ENCODE peak calls at places on chromosomes 16 and 17, in four cellular contexts. W, V, K and T are unnamed samples.

GRCh38 chr17:6461792-6462524 is 17.7 kb downstream of the PIMREG start:
- DNase-seq in W (no peak), V (peak), K (no peak), T (peak)

GRCh38 chr17:19904924-19905323 is 37.2 kb upstream of the ULK2 start:
- DNase-seq in W (no peak), V (no peak), K (no peak), T (no peak)

GRCh38 chr17:78127888-78128615 is 503 bp downstream of the TMC6 start:
- DNase-seq in W (peak), V (peak), K (no peak), T (no peak)

GRCh38 chr17:67068999-67069398 is 24.6 kb downstream of the CACNG1 start:
- DNase-seq in W (peak), V (no peak), K (no peak), T (no peak)

GRCh38 chr17:82411396-82412053 is 6.6 kb upstream of the HEXD start:
- DNase-seq in W (no peak), V (no peak), K (no peak), T (no peak)

GRCh38 chr16:12567602-12568001 is 236.1 kb downstream of the CPPED1 start:
- DNase-seq in W (no peak), V (no peak), K (no peak), T (no peak)

GRCh38 chr16:47599512-47599911 is 138.4 kb downstream of the PHKB start:
- DNase-seq in W (no peak), V (no peak), K (no peak), T (no peak)

GRCh38 chr17:44213403-44214229 is 5.9 kb downstream of the UBTF start:
- DNase-seq in W (no peak), V (no peak), K (no peak), T (no peak)

GRCh38 chr16:4487955-4488481 is 11.8 kb downstream of the HMOX2 start:
- DNase-seq in W (no peak), V (no peak), K (peak), T (no peak)

GRCh38 chr16:31010539-31010938 is at the start of gene STX1B:
- DNase-seq in W (peak), V (no peak), K (no peak), T (no peak)

GRCh38 chr16:56312556-56312955 is 112.8 kb downstream of the AMFR start:
- DNase-seq in W (no peak), V (no peak), K (no peak), T (no peak)

GRCh38 chr17:4545217-4545951 is 9.8 kb downstream of the MYBBP1A start:
- DNase-seq in W (no peak), V (no peak), K (no peak), T (no peak)

GRCh38 chr17:36510636-36511035 is 24.0 kb downstream of the MYO19 start:
- DNase-seq in W (no peak), V (no peak), K (no peak), T (no peak)

GRCh38 chr16:86398622-86399021 is 111.7 kb upstream of the FOXF1 start:
- DNase-seq in W (no peak), V (no peak), K (peak), T (no peak)

GRCh38 chr17:45221081-45221996 is at the start of gene FMNL1:
- DNase-seq in W (no peak), V (peak), K (no peak), T (no peak)

GRCh38 chr17:7177954-7178477 is 1.2 kb downstream of the ASGR1 start:
- DNase-seq in W (peak), V (no peak), K (peak), T (peak)

GRCh38 chr17:79420318-79421243 is 190.3 kb downstream of the RBFOX3 start:
- DNase-seq in W (peak), V (no peak), K (no peak), T (no peak)

GRCh38 chr17:74158761-74159160 is 44.7 kb upstream of the RPL38 start:
- DNase-seq in W (no peak), V (no peak), K (no peak), T (no peak)

GRCh38 chr16:27712251-27712711 is 162.3 kb downstream of the KATNIP start:
- DNase-seq in W (no peak), V (peak), K (no peak), T (peak)

GRCh38 chr17:10512856-10513255 is 5.5 kb downstream of the MYH1 start:
- DNase-seq in W (no peak), V (no peak), K (no peak), T (no peak)

GRCh38 chr17:39744075-39744835 is 6.5 kb downstream of the GRB7 start:
- DNase-seq in W (no peak), V (peak), K (no peak), T (peak)

GRCh38 chr16:67391424-67392300 is 1.6 kb downstream of the TPPP3 start:
- DNase-seq in W (no peak), V (no peak), K (no peak), T (no peak)

GRCh38 chr16:11315499-11315898 is 29.8 kb upstream of the RMI2 start:
- DNase-seq in W (no peak), V (no peak), K (peak), T (no peak)

GRCh38 chr16:9787717-9788116 is 394.5 kb downstream of the GRIN2A start:
- DNase-seq in W (no peak), V (no peak), K (no peak), T (no peak)

GRCh38 chr17:17322516-17323510 is 19.6 kb downstream of the NT5M start:
- DNase-seq in W (no peak), V (no peak), K (no peak), T (peak)

GRCh38 chr17:28407130-28407973 is 1.3 kb upstream of the SLC46A1 start:
- DNase-seq in W (peak), V (no peak), K (no peak), T (no peak)

GRCh38 chr17:63446218-63446980 is at the start of gene CYB561:
- DNase-seq in W (no peak), V (peak), K (peak), T (no peak)

GRCh38 chr17:81552244-81553017 is at the start of gene FAAP100:
- DNase-seq in W (peak), V (peak), K (peak), T (no peak)

GRCh38 chr16:67296422-67296821 is 17.1 kb downstream of the PLEKHG4 start:
- DNase-seq in W (no peak), V (no peak), K (peak), T (no peak)

GRCh38 chr16:17211797-17212196 is 259.0 kb downstream of the XYLT1 start:
- DNase-seq in W (peak), V (no peak), K (no peak), T (no peak)

GRCh38 chr16:87461466-87461975 is 31.3 kb downstream of the ZCCHC14 start:
- DNase-seq in W (peak), V (peak), K (peak), T (peak)
- TF ChIP-seq CTCF in W (peak), V (peak), K (no peak), T (peak)

GRCh38 chr17:47660064-47660492 is 10.4 kb downstream of the KPNB1 start:
- DNase-seq in W (no peak), V (no peak), K (peak), T (no peak)
- TF ChIP-seq CTCF in W (no peak), V (peak), K (peak), T (peak)

DNA sequence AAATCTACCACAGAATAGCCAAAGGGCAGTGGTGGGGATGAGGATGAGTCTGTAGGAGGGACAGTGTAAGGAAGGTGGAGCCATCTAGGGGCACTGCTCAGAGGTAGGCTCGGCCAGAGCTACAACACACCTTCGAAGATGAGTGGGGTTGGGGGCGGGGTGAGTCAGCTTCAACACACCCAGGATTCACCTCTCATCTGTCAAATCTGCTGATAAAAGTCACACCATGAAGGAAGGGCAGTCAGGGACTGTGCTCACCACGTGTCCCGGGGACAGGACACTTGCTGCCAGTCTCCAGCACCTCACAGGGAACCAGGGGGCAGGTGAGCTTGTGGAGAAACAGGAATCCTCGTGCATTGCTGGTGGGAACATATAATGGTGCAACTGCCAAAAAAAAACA is 133.3 kb downstream of the ANKRD11 start:
- DNase-seq in W (no peak), V (peak), K (no peak), T (no peak)
- TF ChIP-seq CTCF in W (no peak), V (peak), K (no peak), T (no peak)

DNA sequence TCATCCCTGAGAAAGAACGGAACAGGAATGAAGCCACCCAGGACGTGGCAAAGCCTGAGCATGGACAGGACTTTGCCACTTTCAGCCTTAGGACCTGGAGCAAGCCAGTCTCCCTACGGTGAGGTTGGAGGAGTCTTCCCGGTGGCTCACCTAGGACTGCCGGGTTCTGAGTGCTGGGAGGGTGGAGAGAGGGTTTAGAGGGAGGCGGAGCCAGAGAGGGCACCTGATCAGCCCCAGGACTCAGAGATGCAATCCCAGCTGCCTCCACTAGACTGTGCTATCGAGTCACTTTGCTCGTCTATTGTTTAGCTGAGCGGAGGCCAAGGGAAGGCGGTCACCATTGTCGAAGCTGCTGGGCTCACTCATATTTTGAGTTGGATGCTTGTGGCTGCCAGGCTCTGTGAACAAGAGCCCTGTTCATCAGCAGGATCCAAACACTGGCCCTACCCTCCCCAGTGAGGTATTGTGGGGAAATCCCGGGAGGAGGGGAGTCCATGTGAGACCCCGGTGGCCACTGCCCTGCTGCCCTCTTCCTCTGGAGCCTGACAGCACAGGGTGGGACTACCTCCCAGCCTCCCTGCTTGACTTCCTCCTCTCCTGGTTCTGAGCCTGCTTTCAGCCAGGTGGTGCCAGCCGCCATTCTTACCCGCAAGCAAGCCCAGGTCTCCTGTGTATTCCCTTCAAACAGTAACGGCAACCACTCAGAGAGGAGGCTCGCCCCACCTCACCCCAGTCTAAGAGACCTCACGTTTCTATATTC is 7.0 kb downstream of the KRT14 start:
- DNase-seq in W (peak), V (peak), K (peak), T (no peak)
- TF ChIP-seq CTCF in W (peak), V (peak), K (peak), T (peak)